ENCODE peak calls at places on chromosomes 16 and 17, in five cellular contexts. F is fibroblast of lung, L is neuronal stem cell, T is Peyer's patch, P is mucosa of descending colon. Z is an unnamed sample.

GRCh38 chr17:56173958-56174357 is 20.7 kb downstream of the ANKFN1 start:
- DNase-seq in T (no peak), L (no peak), F (peak; percentile 36), P (no peak), Z (peak; percentile 86)

GRCh38 chr17:40540448-40540847 is 24.8 kb downstream of the CCR7 start:
- DNase-seq in T (no peak), L (no peak), F (no peak), P (peak; percentile 58), Z (no peak)

GRCh38 chr17:2181206-2181983 is 122.2 kb downstream of the SMG6 start:
- DNase-seq in F (peak; percentile 98), L (no peak), P (peak; percentile 71), T (no peak), Z (peak; percentile 84)

GRCh38 chr17:79791354-79792123 is 5.3 kb downstream of the CBX8 start:
- DNase-seq in T (no peak), P (peak; percentile 36), L (no peak), F (no peak), Z (no peak)

GRCh38 chr16:2786061-2786825 is 1.1 kb downstream of the PRSS33 start:
- DNase-seq in F (no peak), T (no peak), P (peak; percentile 34), L (no peak), Z (no peak)

GRCh38 chr16:85536411-85537330 is 76.5 kb upstream of the GSE1 start:
- DNase-seq in T (no peak), L (no peak), F (no peak), P (no peak), Z (no peak)

GRCh38 chr17:83031321-83031945 is 48.0 kb upstream of the METRNL start:
- DNase-seq in L (no peak), P (no peak), T (no peak), F (no peak), Z (no peak)

GRCh38 chr16:46690281-46691178 is 1.1 kb downstream of the ORC6 start:
- DNase-seq in T (peak; percentile 52), L (no peak), P (peak; percentile 62), F (peak; percentile 39), Z (peak; percentile 36)

GRCh38 chr17:77318491-77319210 is 177.9 kb downstream of the SEC14L1 start:
- DNase-seq in F (peak; percentile 38), P (peak; percentile 65), T (peak; percentile 63), L (no peak), Z (no peak)

GRCh38 chr16:24748242-24748641 is 18.8 kb downstream of the TNRC6A start:
- DNase-seq in T (no peak), F (peak; percentile 96), L (no peak), P (no peak), Z (peak; percentile 86)

GRCh38 chr16:28131210-28131609 is 67.7 kb upstream of the GSG1L start:
- DNase-seq in F (no peak), T (no peak), P (no peak), L (no peak), Z (no peak)

GRCh38 chr17:5651348-5651747 is 67.0 kb upstream of the NLRP1 start:
- DNase-seq in T (no peak), L (no peak), F (no peak), P (no peak), Z (no peak)

GRCh38 chr17:53032861-53033271 is 789.9 kb upstream of the KIF2B start:
- DNase-seq in F (peak; percentile 12), P (no peak), T (no peak), L (peak; percentile 53), Z (no peak)

GRCh38 chr16:1678500-1679098 is 520 bp downstream of the JPT2 start:
- DNase-seq in P (peak; percentile 64), L (peak; percentile 24), T (peak; percentile 63), F (peak; percentile 44), Z (peak; percentile 57)

GRCh38 chr17:15106540-15106939 is 158.6 kb downstream of the PMP22 start:
- DNase-seq in F (peak; percentile 51), P (no peak), L (no peak), T (no peak), Z (no peak)

GRCh38 chr17:55320594-55321506 is 56.1 kb downstream of the HLF start:
- DNase-seq in P (no peak), L (no peak), T (no peak), F (no peak), Z (peak; percentile 39)

GRCh38 chr17:10631048-10631700 is 25.9 kb downstream of the MYH3 start:
- DNase-seq in T (peak; percentile 62), L (no peak), F (no peak), P (no peak), Z (peak; percentile 32)

GRCh38 chr16:24204150-24204665 is 51.9 kb upstream of the CACNG3 start:
- DNase-seq in L (no peak), P (no peak), F (no peak), T (no peak), Z (no peak)

GRCh38 chr17:82198092-82198491 is 14.6 kb downstream of the CCDC57 start:
- DNase-seq in F (no peak), P (no peak), T (no peak), L (no peak), Z (no peak)

DNA sequence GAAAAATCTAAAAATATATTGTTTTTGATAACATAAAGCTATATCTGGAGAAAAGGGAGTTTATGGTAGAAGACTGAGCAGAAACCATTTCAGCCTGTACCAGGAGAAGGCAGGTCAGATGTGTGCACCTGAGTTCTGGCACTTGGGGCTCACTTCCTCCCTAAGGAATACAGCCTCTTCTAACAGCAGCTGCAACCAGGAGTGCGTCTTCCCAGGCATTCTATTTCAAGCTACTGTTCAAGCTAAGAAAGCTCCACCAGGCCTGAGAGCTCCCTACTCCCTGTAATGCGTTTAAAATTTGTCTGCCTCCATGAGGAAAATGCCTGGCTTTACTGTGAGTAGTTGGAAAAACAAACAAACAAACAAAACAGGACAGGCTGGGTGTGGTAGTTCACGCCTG is 96.1 kb downstream of the ZNF778 start:
- DNase-seq in P (no peak), F (no peak), T (no peak), L (no peak), Z (no peak)
- H3K4me3 ChIP-seq in P (no peak overlapping the region), F (no peak overlapping the region), T (no peak overlapping the region), L (no peak overlapping the region), Z (no peak overlapping the region)

GRCh38 chr17:61817452-61817851 is 45.9 kb downstream of the BRIP1 start:
- DNase-seq in T (no peak), L (no peak), F (no peak), P (no peak), Z (no peak)

GRCh38 chr17:61825448-61826137 is 37.7 kb downstream of the BRIP1 start:
- DNase-seq in P (no peak), L (no peak), F (no peak), T (no peak), Z (no peak)

GRCh38 chr17:61818225-61818624 is 45.1 kb downstream of the BRIP1 start:
- DNase-seq in F (no peak), T (no peak), P (no peak), L (no peak), Z (no peak)

GRCh38 chr17:61821655-61822054 is 41.7 kb downstream of the BRIP1 start:
- DNase-seq in P (no peak), L (no peak), F (no peak), T (no peak), Z (no peak)

GRCh38 chr17:61822326-61823285 is 40.7 kb downstream of the BRIP1 start:
- DNase-seq in F (no peak), L (no peak), P (no peak), T (no peak), Z (no peak)
- H3K9me3 ChIP-seq in F (no peaks in the 10 kb centered on the region), L (peaks cover 45% of the 10 kb centered on the region), P (no peaks in the 10 kb centered on the region), T (no peaks in the 10 kb centered on the region), Z (peaks cover 2% of the 10 kb centered on the region)

GRCh38 chr16:4435668-4436067 is 10.0 kb downstream of the DNAJA3 start:
- DNase-seq in P (no peak), T (no peak), L (no peak), F (peak; percentile 16), Z (no peak)
- H3K36me3 ChIP-seq in P (no peaks in the 10 kb centered on the region), T (no peaks in the 10 kb centered on the region), L (peaks cover 25% of the 10 kb centered on the region), F (peaks cover 6% of the 10 kb centered on the region), Z (peaks cover 93% of the 10 kb centered on the region)

GRCh38 chr17:71111460-71111859 is 942.1 kb downstream of the KCNJ2 start:
- DNase-seq in T (no peak), L (no peak), F (no peak), P (no peak), Z (no peak)
- H3K4me3 ChIP-seq in T (no peak overlapping the region), L (no peak overlapping the region), F (no peak overlapping the region), P (no peak overlapping the region), Z (no peak overlapping the region)

GRCh38 chr17:22461460-22462145 is 769.3 kb downstream of the KCNJ18 start:
- DNase-seq in F (no peak), L (no peak), P (no peak), T (no peak), Z (no peak)

GRCh38 chr17:22462461-22462860 is 770.1 kb downstream of the KCNJ18 start:
- DNase-seq in T (no peak), P (no peak), L (no peak), F (no peak), Z (no peak)

GRCh38 chr17:22459331-22459952 is 767.1 kb downstream of the KCNJ18 start:
- DNase-seq in F (no peak), P (no peak), L (no peak), T (no peak), Z (no peak)

GRCh38 chr17:22460461-22461063 is 768.2 kb downstream of the KCNJ18 start:
- DNase-seq in F (no peak), L (no peak), P (no peak), T (no peak), Z (no peak)

DNA sequence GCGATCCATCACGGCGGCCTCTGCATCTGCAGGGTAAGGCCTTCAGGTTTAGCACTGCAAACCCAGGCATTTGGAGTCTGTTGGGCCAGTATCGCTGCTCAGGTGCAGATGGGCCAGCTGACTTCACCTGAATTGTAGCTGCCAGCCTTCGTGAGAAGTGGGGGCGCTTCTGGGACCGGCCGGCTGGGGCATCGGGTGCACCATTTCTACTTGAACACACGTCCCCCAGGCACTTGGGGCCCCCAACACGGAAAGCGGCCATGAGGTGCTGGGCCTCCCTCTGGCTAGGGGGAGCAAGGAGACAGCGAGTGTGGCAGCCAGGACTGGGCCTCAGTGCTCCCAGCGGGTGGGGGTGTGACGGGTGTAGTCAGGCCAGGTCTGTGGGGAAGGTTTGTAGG is 767.6 kb downstream of the KCNJ18 start:
- DNase-seq in F (no peak), P (no peak), T (no peak), L (no peak), Z (no peak)
- H3K9me3 ChIP-seq in F (no peaks in the 10 kb centered on the region), P (peaks cover 53% of the 10 kb centered on the region), T (no peaks in the 10 kb centered on the region), L (no peaks in the 10 kb centered on the region), Z (no peaks in the 10 kb centered on the region)

GRCh38 chr17:47925677-47925987 is 15.7 kb upstream of the PNPO start:
- DNase-seq in F (no peak), T (no peak), P (no peak), L (no peak), Z (no peak)
- H3K36me3 ChIP-seq in F (peaks cover 10% of the 10 kb centered on the region), T (no peaks in the 10 kb centered on the region), P (peaks cover 8% of the 10 kb centered on the region), L (peaks cover 28% of the 10 kb centered on the region), Z (peaks cover 40% of the 10 kb centered on the region)

Z was measured in MG63.